ENCODE peak calls at places on chromosomes 7 and 10, in four cellular contexts. One of them, this sample, is unnamed.

GRCh38 chr10:6239213-6239991 is 36.7 kb downstream of the PFKFB3 start:
- DNase-seq in AG08396: peak
- DNase-seq in tibial nerve: no peak
- DNase-seq in HT-29: peak
- DNase-seq in this sample: peak

GRCh38 chr10:28381903-28382347 is 79.1 kb upstream of the MPP7 start:
- DNase-seq in AG08396: peak
- DNase-seq in tibial nerve: peak
- DNase-seq in HT-29: peak
- DNase-seq in this sample: peak

GRCh38 chr10:48574322-48574796 is 30.5 kb downstream of the ARHGAP22 start:
- DNase-seq in AG08396: no peak
- DNase-seq in tibial nerve: no peak
- DNase-seq in HT-29: no peak
- DNase-seq in this sample: no peak

GRCh38 chr7:1193593-1194424 is 33.8 kb upstream of the ZFAND2A start:
- DNase-seq in AG08396: peak
- DNase-seq in tibial nerve: no peak
- DNase-seq in HT-29: peak
- DNase-seq in this sample: no peak

GRCh38 chr7:1611708-1612241 is 41.9 kb upstream of the PSMG3 start:
- DNase-seq in AG08396: peak
- DNase-seq in tibial nerve: no peak
- DNase-seq in HT-29: no peak
- DNase-seq in this sample: peak

GRCh38 chr7:130490287-130490686 is 1.6 kb upstream of the MEST start:
- DNase-seq in AG08396: no peak
- DNase-seq in tibial nerve: no peak
- DNase-seq in HT-29: no peak
- DNase-seq in this sample: no peak

GRCh38 chr7:91182819-91183405 is 81.3 kb upstream of the FZD1 start:
- DNase-seq in AG08396: peak
- DNase-seq in tibial nerve: no peak
- DNase-seq in HT-29: no peak
- DNase-seq in this sample: no peak

GRCh38 chr10:116836087-116836486 is 13.2 kb upstream of the ENO4 start:
- DNase-seq in AG08396: peak
- DNase-seq in tibial nerve: no peak
- DNase-seq in HT-29: no peak
- DNase-seq in this sample: no peak

GRCh38 chr7:98133181-98133580 is 26.5 kb downstream of the LMTK2 start:
- DNase-seq in AG08396: no peak
- DNase-seq in tibial nerve: no peak
- DNase-seq in HT-29: peak
- DNase-seq in this sample: no peak

GRCh38 chr7:22444181-22444966 is 55.6 kb downstream of the STEAP1B start:
- DNase-seq in AG08396: no peak
- DNase-seq in tibial nerve: no peak
- DNase-seq in HT-29: peak
- DNase-seq in this sample: no peak

GRCh38 chr10:6070647-6071046 is 8.5 kb upstream of the IL2RA start:
- DNase-seq in AG08396: no peak
- DNase-seq in tibial nerve: no peak
- DNase-seq in HT-29: no peak
- DNase-seq in this sample: no peak

GRCh38 chr7:155344270-155344617 is 46.6 kb downstream of the INSIG1 start:
- DNase-seq in AG08396: no peak
- DNase-seq in tibial nerve: no peak
- DNase-seq in HT-29: no peak
- DNase-seq in this sample: no peak

GRCh38 chr10:21260793-21261149 is 264.7 kb downstream of the SKIDA1 start:
- DNase-seq in AG08396: no peak
- DNase-seq in tibial nerve: no peak
- DNase-seq in HT-29: no peak
- DNase-seq in this sample: no peak

GRCh38 chr10:93421426-93421825 is 60.7 kb downstream of the MYOF start:
- DNase-seq in AG08396: no peak
- DNase-seq in tibial nerve: no peak
- DNase-seq in HT-29: no peak
- DNase-seq in this sample: no peak

GRCh38 chr7:8379264-8379663 is 54.1 kb upstream of the NXPH1 start:
- DNase-seq in AG08396: no peak
- DNase-seq in tibial nerve: no peak
- DNase-seq in HT-29: no peak
- DNase-seq in this sample: no peak

GRCh38 chr10:13716161-13717071 is 129.7 kb downstream of the PRPF18 start:
- DNase-seq in AG08396: peak
- DNase-seq in tibial nerve: peak
- DNase-seq in HT-29: no peak
- DNase-seq in this sample: no peak

GRCh38 chr10:24740714-24741113 is 17.0 kb upstream of the ARHGAP21 start:
- DNase-seq in AG08396: no peak
- DNase-seq in tibial nerve: no peak
- DNase-seq in HT-29: no peak
- DNase-seq in this sample: no peak

GRCh38 chr10:132360766-132361447 is 28.9 kb downstream of the LRRC27 start:
- DNase-seq in AG08396: peak
- DNase-seq in tibial nerve: no peak
- DNase-seq in HT-29: peak
- DNase-seq in this sample: peak

GRCh38 chr7:1144269-1144771 is 15.7 kb downstream of the ZFAND2A start:
- DNase-seq in AG08396: peak
- DNase-seq in tibial nerve: no peak
- DNase-seq in HT-29: peak
- DNase-seq in this sample: peak

GRCh38 chr10:6144609-6145413 is 56.0 kb downstream of the RBM17 start:
- DNase-seq in AG08396: peak
- DNase-seq in tibial nerve: peak
- DNase-seq in HT-29: peak
- DNase-seq in this sample: peak

GRCh38 chr10:33265621-33266020 is 68.8 kb downstream of the NRP1 start:
- DNase-seq in AG08396: no peak
- DNase-seq in tibial nerve: no peak
- DNase-seq in HT-29: no peak
- DNase-seq in this sample: no peak

This sample was measured in HTR-8/SVneo.